ENCODE peak calls at places on chromosomes 4 and X, in seven cellular contexts. T is ovary, Y is GM12878, G is stomach, J is suprapubic skin, L is sigmoid colon, Z is tibial nerve. B is an unnamed sample.

GRCh38 chr4:55214172-55214571 is 88.8 kb upstream of the KDR start:
- DNase-seq in T (no peak), Y (no peak), G (no peak), J (no peak), L (no peak), Z (no peak), B (no peak)

GRCh38 chrX:24643116-24643515 is 4.0 kb downstream of the PCYT1B start:
- DNase-seq in T (no peak), Y (no peak), G (no peak), J (no peak), L (no peak), Z (no peak), B (no peak)

GRCh38 chr4:126799971-126800722 is 832.6 kb upstream of the INTU start:
- DNase-seq in T (no peak), Y (no peak), G (no peak), J (no peak), L (no peak), Z (no peak), B (no peak)

GRCh38 chr4:164904941-164905340 is 28.0 kb downstream of the APELA start:
- DNase-seq in T (no peak), Y (no peak), G (no peak), J (no peak), L (no peak), Z (no peak), B (no peak)

GRCh38 chrX:147550217-147550616 is 361.5 kb upstream of the FMR1 start:
- DNase-seq in T (no peak), Y (no peak), G (no peak), J (no peak), L (no peak), Z (no peak), B (no peak)

GRCh38 chr4:18536420-18536819 is 514.9 kb upstream of the LCORL start:
- DNase-seq in T (no peak), Y (no peak), G (no peak), J (no peak), L (no peak), Z (no peak), B (no peak)

GRCh38 chr4:121669163-121669550 is 27.6 kb downstream of the ANXA5 start:
- DNase-seq in T (no peak), Y (no peak), G (no peak), J (no peak), L (no peak), Z (no peak), B (no peak)

GRCh38 chr4:82861529-82861928 is 29.4 kb downstream of the SEC31A start:
- DNase-seq in T (no peak), Y (no peak), G (no peak), J (no peak), L (no peak), Z (no peak), B (no peak)

GRCh38 chr4:828641-829271 is 2.8 kb upstream of the CPLX1 start:
- DNase-seq in T (no peak), Y (no peak), G (peak; percentile 57), J (peak; percentile 62), L (peak; percentile 60), Z (no peak), B (no peak)

GRCh38 chrX:50691820-50692219 is 122.2 kb downstream of the SHROOM4 start:
- DNase-seq in T (no peak), Y (no peak), G (no peak), J (no peak), L (no peak), Z (peak; percentile 15), B (no peak)

GRCh38 chr4:136810626-136811025 is 721.7 kb downstream of the PCDH18 start:
- DNase-seq in T (no peak), Y (no peak), G (no peak), J (no peak), L (no peak), Z (no peak), B (no peak)

GRCh38 chr4:119542575-119542974 is 86.0 kb downstream of the PDE5A start:
- DNase-seq in T (no peak), Y (no peak), G (no peak), J (no peak), L (no peak), Z (no peak), B (no peak)

GRCh38 chr4:13559414-13559813 is 15.1 kb upstream of the NKX3-2 start:
- DNase-seq in T (no peak), Y (no peak), G (no peak), J (no peak), L (no peak), Z (no peak), B (no peak)
- TF ChIP-seq EP300 in T (no peak), Y (no peak), G (no peak), J (no peak), L (no peak), Z (no peak), B (no peak)

GRCh38 chr4:52545099-52546069 is 113.7 kb downstream of the USP46 start:
- DNase-seq in T (peak; percentile 82), Y (peak; percentile 7), G (peak; percentile 85), J (peak; percentile 75), L (peak; percentile 86), Z (peak; percentile 87), B (peak; percentile 91)
- TF ChIP-seq POLR2A in T (no peak), Y (no peak), G (no peak), J (no peak), L (no peak), Z (no peak), B (no peak)

DNA sequence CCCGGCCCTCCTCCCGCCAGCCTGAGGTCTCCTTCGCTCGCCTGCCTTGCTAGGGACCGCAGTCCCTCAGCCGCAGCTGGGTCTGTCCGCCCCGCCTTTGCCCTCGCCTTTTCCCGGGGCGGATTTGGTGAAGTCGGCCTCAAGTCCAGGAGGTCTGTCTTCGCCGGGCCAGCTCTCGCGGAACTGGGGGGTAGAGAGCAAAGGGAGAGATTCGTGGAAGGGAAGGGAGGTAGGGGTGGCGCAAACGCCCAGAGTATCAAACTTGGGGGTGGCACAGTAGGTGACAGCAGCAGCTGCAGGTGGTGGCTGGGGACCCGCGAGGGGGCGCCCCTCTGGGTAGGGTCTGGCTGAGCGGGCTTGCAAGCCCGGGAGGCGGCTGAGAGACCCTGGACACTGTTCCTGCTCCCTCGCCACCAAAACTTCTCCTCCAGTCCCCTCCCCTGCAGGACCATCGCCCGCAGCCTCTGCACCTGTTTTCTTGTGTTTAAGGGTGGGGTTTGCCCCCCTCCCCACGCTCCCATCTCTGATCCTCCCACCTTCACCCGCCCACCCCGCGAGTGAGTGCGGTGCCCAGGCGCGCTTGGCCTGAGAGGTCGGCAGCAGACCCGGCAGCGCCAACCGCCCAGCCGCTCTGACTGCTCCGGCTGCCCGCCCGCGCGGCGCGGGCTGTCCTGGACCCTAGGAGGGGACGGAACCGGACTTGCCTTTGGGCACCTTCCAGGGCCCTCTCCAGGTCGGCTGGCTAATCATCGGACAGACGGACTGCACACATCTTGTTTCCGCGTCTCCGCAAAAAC is at the start of gene NPY2R:
- DNase-seq in T (no peak), Y (no peak), G (no peak), J (no peak), L (peak; percentile 56), Z (no peak), B (no peak)
- H3K4me3 ChIP-seq in T (no peak within 1 kb of the TSS), Y (no peak within 1 kb of the TSS), G (peak within 1 kb of the TSS; percentile 39), J (peak within 1 kb of the TSS; percentile 34), L (peak within 1 kb of the TSS; percentile 16), Z (peak within 1 kb of the TSS; percentile 35), B (peak within 1 kb of the TSS; percentile 30)

GRCh38 chrX:38634665-38635064 is 73.3 kb downstream of the TSPAN7 start:
- DNase-seq in T (no peak), Y (no peak), G (no peak), J (no peak), L (no peak), Z (no peak), B (no peak)

GRCh38 chrX:38639730-38640129 is 78.4 kb downstream of the TSPAN7 start:
- DNase-seq in T (no peak), Y (no peak), G (no peak), J (no peak), L (no peak), Z (no peak), B (no peak)

GRCh38 chrX:38641197-38641596 is 79.9 kb downstream of the TSPAN7 start:
- DNase-seq in T (no peak), Y (no peak), G (no peak), J (no peak), L (no peak), Z (no peak), B (no peak)

GRCh38 chrX:38638952-38639529 is 77.7 kb downstream of the TSPAN7 start:
- DNase-seq in T (no peak), Y (no peak), G (no peak), J (no peak), L (no peak), Z (no peak), B (no peak)

DNA sequence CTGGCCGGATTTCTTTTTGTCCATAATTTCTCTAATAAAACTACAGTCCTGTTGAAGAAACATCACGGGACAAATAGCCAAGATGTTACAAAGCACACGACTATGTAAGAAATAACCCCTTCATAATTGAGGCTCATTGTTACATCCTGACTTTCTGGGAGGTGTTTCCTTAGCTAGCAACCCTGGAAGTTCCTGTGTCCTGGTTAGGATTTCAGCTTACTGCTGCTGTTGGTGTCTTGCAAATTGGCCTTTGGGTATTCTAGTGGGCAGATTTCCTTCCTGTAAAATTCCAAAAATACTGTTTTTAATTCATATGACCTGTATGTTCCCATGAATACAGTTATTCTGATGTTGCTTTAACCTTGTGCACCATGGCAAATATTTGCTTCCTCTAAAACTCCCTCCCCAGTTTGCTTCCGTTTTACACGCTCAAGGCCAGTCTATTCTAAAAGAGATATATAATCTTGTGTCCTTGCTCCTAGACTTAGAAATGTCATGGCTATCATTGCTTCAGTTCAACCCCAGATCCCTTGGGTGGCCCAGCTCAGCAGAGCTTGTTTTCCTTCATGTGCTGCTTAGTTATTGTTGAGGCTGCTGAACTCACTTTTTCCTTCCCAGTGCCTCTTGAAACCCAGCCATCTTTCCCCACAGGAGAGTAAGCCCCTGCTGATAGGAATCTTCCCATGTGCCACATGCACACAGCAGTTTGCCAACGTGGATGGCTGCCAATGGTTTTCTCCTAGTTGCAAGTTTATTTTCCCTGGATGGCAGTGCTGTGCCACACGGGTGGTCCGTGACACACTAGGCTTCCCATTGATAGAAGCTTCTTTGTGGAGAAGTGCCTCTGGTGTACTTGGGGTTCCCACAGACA is 75.8 kb downstream of the TSPAN7 start:
- DNase-seq in T (peak; percentile 18), Y (no peak), G (peak; percentile 34), J (no peak), L (no peak), Z (no peak), B (no peak)
- TF ChIP-seq EP300 in T (no peak), Y (no peak), G (no peak), J (no peak), L (no peak), Z (no peak), B (no peak)

GRCh38 chrX:2424317-2424716 is 76.5 kb downstream of the DHRSX start:
- DNase-seq in T (no peak), Y (no peak), G (no peak), J (no peak), L (no peak), Z (no peak), B (no peak)

GRCh38 chrX:2425281-2426071 is 75.3 kb downstream of the DHRSX start:
- DNase-seq in T (no peak), Y (no peak), G (no peak), J (no peak), L (no peak), Z (no peak), B (no peak)

GRCh38 chrX:2427737-2428136 is 73.0 kb downstream of the DHRSX start:
- DNase-seq in T (no peak), Y (no peak), G (no peak), J (no peak), L (no peak), Z (no peak), B (no peak)

GRCh38 chrX:2426289-2426882 is 74.4 kb downstream of the DHRSX start:
- DNase-seq in T (no peak), Y (no peak), G (no peak), J (no peak), L (no peak), Z (no peak), B (no peak)

GRCh38 chrX:2427147-2427546 is 73.6 kb downstream of the DHRSX start:
- DNase-seq in T (no peak), Y (no peak), G (no peak), J (no peak), L (no peak), Z (no peak), B (no peak)
- TF ChIP-seq POLR2A in T (no peak), Y (no peak), G (no peak), J (no peak), L (no peak), Z (no peak), B (no peak)

B was measured in esophagus muscularis mucosa.